ENCODE peak calls at places on chromosomes 13 and 19, in six cellular contexts. E is HL-60, G is heart left ventricle, Z is colonic mucosa, H is heart right ventricle, O is lung. R is an unnamed sample.

GRCh38 chr19:39474139-39474620 is 6.5 kb upstream of the TIMM50 start:
- DNase-seq in E (no peak), G (peak; percentile 77), Z (peak; percentile 53), H (peak; percentile 65), O (peak; percentile 54), R (peak; percentile 48)

GRCh38 chr19:33726756-33727155 is 69.9 kb upstream of the KCTD15 start:
- DNase-seq in E (no peak), G (no peak), Z (no peak), H (no peak), O (no peak), R (no peak)

GRCh38 chr19:27733551-27734266 is 1479.2 kb downstream of the UQCRFS1 start:
- DNase-seq in E (no peak), G (no peak), Z (no peak), H (no peak), O (peak; percentile 10), R (no peak)

GRCh38 chr19:51107406-51108065 is 673 bp downstream of the CTU1 start:
- DNase-seq in E (no peak), G (no peak), Z (no peak), H (no peak), O (no peak), R (peak; percentile 36)

GRCh38 chr13:44758595-44759221 is 182.6 kb upstream of the TSC22D1 start:
- DNase-seq in E (no peak), G (no peak), Z (peak; percentile 59), H (no peak), O (no peak), R (peak; percentile 97)

GRCh38 chr13:64850017-64850416 is 2380.1 kb downstream of the PCDH9 start:
- DNase-seq in E (no peak), G (no peak), Z (no peak), H (no peak), O (no peak), R (no peak)

GRCh38 chr19:310781-311496 is 19.7 kb upstream of the PLPP2 start:
- DNase-seq in E (no peak), G (peak; percentile 48), Z (no peak), H (no peak), O (no peak), R (no peak)

GRCh38 chr19:10091892-10092641 is 6.0 kb downstream of the SHFL start:
- DNase-seq in E (no peak), G (no peak), Z (no peak), H (no peak), O (no peak), R (no peak)

GRCh38 chr13:32851083-32852064 is 164.8 kb upstream of the KL start:
- DNase-seq in E (no peak), G (no peak), Z (no peak), H (no peak), O (no peak), R (no peak)

GRCh38 chr19:30851646-30852045 is 479.5 kb downstream of the ZNF536 start:
- DNase-seq in E (no peak), G (no peak), Z (no peak), H (no peak), O (no peak), R (no peak)

GRCh38 chr13:31166591-31166990 is 4.9 kb upstream of the HSPH1 start:
- DNase-seq in E (no peak), G (no peak), Z (no peak), H (no peak), O (no peak), R (peak; percentile 70)

GRCh38 chr13:31162151-31163008 is 676 bp upstream of the HSPH1 start:
- DNase-seq in E (peak; percentile 95), G (peak; percentile 95), Z (peak; percentile 98), H (peak; percentile 93), O (peak; percentile 97), R (peak; percentile 99)

GRCh38 chr13:31159306-31159705 is 2.4 kb downstream of the HSPH1 start:
- DNase-seq in E (no peak), G (no peak), Z (no peak), H (no peak), O (no peak), R (no peak)

GRCh38 chr13:31160857-31161582 is 684 bp downstream of the HSPH1 start:
- DNase-seq in E (peak; percentile 35), G (peak; percentile 82), Z (peak; percentile 82), H (peak; percentile 55), O (peak; percentile 69), R (peak; percentile 68)

GRCh38 chr13:31161583-31162150 is at the start of gene HSPH1:
- DNase-seq in E (peak; percentile 96), G (peak; percentile 99), Z (peak; percentile 99), H (peak; percentile 99), O (peak; percentile 99), R (peak; percentile 99)
- TF ChIP-seq CTCF in E (no peak), G (peak; percentile 32), Z (no peak), H (no peak), O (no peak), R (peak; percentile 33)

GRCh38 chr13:29428310-29428991 is 167.0 kb downstream of the SLC7A1 start:
- DNase-seq in E (no peak), G (peak; percentile 71), Z (no peak), H (peak; percentile 53), O (no peak), R (peak; percentile 50)
- TF ChIP-seq CTCF in E (no peak), G (peak; percentile 31), Z (no peak), H (no peak), O (no peak), R (peak; percentile 21)

GRCh38 chr13:93060144-93060543 is 166.5 kb upstream of the GPC6 start:
- DNase-seq in E (no peak), G (no peak), Z (no peak), H (no peak), O (no peak), R (no peak)
- TF ChIP-seq CTCF in E (no peak), G (no peak), Z (no peak), H (no peak), O (no peak), R (no peak)

GRCh38 chr19:15635016-15635805 is 5.5 kb upstream of the CYP4F3 start:
- DNase-seq in E (no peak), G (no peak), Z (no peak), H (no peak), O (no peak), R (peak; percentile 63)

GRCh38 chr19:15629003-15629880 is 11.5 kb upstream of the CYP4F3 start:
- DNase-seq in E (peak; percentile 48), G (peak; percentile 89), Z (peak; percentile 93), H (peak; percentile 83), O (peak; percentile 83), R (peak; percentile 75)

GRCh38 chr19:15634105-15634504 is 6.6 kb upstream of the CYP4F3 start:
- DNase-seq in E (no peak), G (no peak), Z (no peak), H (no peak), O (no peak), R (no peak)

GRCh38 chr19:15633122-15633521 is 7.6 kb upstream of the CYP4F3 start:
- DNase-seq in E (peak; percentile 74), G (no peak), Z (no peak), H (no peak), O (no peak), R (no peak)

GRCh38 chr19:15631817-15632216 is 8.9 kb upstream of the CYP4F3 start:
- DNase-seq in E (no peak), G (no peak), Z (no peak), H (no peak), O (no peak), R (no peak)
- TF ChIP-seq CTCF in E (no peak), G (peak; percentile 50), Z (no peak), H (no peak), O (no peak), R (peak; percentile 45)

GRCh38 chr19:49850221-49850486 is 805 bp upstream of the PTOV1 start:
- DNase-seq in E (no peak), G (no peak), Z (peak; percentile 33), H (no peak), O (no peak), R (no peak)

GRCh38 chr19:49849433-49850220 is 1.3 kb upstream of the PTOV1 start:
- DNase-seq in E (no peak), G (no peak), Z (no peak), H (no peak), O (no peak), R (no peak)

GRCh38 chr19:49850487-49851342 is at the start of gene PTOV1:
- DNase-seq in E (peak; percentile 83), G (peak; percentile 96), Z (peak; percentile 92), H (peak; percentile 93), O (peak; percentile 90), R (peak; percentile 93)

GRCh38 chr19:49852631-49853126 is 1.7 kb downstream of the PTOV1 start:
- DNase-seq in E (no peak), G (no peak), Z (no peak), H (no peak), O (no peak), R (peak; percentile 35)

GRCh38 chr19:49851456-49852259 is 699 bp downstream of the PTOV1 start:
- DNase-seq in E (no peak), G (no peak), Z (peak; percentile 52), H (peak; percentile 46), O (no peak), R (peak; percentile 14)
- TF ChIP-seq CTCF in E (no peak), G (no peak), Z (no peak), H (no peak), O (no peak), R (no peak)

DNA sequence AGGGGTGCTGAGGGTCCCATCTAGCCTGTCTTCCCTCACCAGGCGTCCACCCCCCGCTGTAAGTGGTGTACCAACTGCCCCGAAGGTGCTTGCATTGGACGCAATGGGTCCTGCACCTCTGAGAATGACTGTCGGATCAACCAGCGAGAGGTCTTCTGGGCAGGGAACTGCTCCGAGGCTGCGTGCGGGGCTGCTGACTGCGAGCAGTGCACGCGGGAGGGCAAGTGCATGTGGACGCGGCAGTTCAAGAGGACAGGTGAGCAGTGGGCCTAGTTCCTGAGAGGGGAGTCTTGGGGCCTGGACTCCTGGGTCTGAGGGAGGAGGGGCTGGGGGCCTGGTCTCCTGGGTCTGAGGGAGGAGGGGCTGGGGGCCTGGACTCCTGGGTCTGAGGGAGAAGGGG is 27.8 kb downstream of the CNFN start:
- DNase-seq in E (no peak), G (peak; percentile 46), Z (no peak), H (no peak), O (no peak), R (no peak)
- TF ChIP-seq CTCF in E (no peak), G (no peak), Z (no peak), H (no peak), O (no peak), R (no peak)

DNA sequence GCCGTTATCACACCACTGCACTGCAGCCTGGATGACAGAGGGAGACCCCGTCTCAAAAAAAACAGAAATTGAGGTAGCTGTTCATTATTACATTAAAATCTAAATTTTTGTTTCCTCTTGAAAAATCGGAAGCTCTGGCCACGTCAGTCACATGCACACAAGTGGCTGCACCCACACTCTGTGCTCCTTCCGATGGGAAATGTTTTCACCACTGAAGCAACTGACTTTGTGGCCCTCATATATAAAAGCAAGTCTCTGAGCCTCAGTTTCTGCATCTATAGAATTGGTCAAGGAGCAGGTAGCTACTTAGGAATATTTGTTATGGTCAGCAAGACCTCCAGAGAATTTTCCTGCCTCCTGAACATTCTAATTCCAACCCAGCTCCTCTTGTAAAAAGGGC is 4.5 kb downstream of the LRRC25 start:
- DNase-seq in E (no peak), G (no peak), Z (no peak), H (no peak), O (no peak), R (no peak)
- TF ChIP-seq CTCF in E (no peak), G (no peak), Z (no peak), H (no peak), O (no peak), R (no peak)